ENCODE peak calls at places on chromosome 6, in nine cellular contexts. G, L, K, M, C, T, Z, N and P are unnamed samples.

GRCh38 chr6:38012573-38012972 is 193.0 kb downstream of the ZFAND3 start:
- DNase-seq in L (no peak), M (no peak), N (no peak), K (no peak), T (peak; percentile 43), Z (no peak), C (no peak), G (peak; percentile 15), P (peak; percentile 36)

GRCh38 chr6:163992701-163993100 is 578.2 kb downstream of the QKI start:
- DNase-seq in N (no peak), G (no peak), Z (no peak), M (no peak), T (no peak), K (no peak), L (no peak), C (no peak), P (no peak)

GRCh38 chr6:57262491-57262890 is 40.4 kb upstream of the RAB23 start:
- DNase-seq in G (no peak), Z (peak; percentile 35), N (no peak), C (no peak), T (peak; percentile 93), L (peak; percentile 54), M (no peak), K (peak; percentile 77), P (peak; percentile 34)

GRCh38 chr6:98525860-98526259 is 308.5 kb upstream of the POU3F2 start:
- DNase-seq in N (no peak), G (no peak), L (no peak), Z (no peak), K (no peak), M (no peak), C (no peak), T (no peak), P (no peak)

GRCh38 chr6:14664112-14664592 is 546.6 kb downstream of the CD83 start:
- DNase-seq in M (no peak), Z (no peak), L (no peak), T (no peak), K (no peak), C (no peak), G (no peak), N (peak; percentile 4), P (no peak)

GRCh38 chr6:158332237-158332636 is 20.0 kb downstream of the TULP4 start:
- DNase-seq in G (no peak), N (no peak), K (no peak), L (no peak), M (no peak), Z (no peak), T (no peak), C (no peak), P (no peak)

GRCh38 chr6:35311390-35312075 is 13.9 kb downstream of the DEF6 start:
- DNase-seq in N (no peak), C (no peak), K (no peak), G (no peak), M (no peak), Z (no peak), T (no peak), L (no peak), P (no peak)

GRCh38 chr6:117226778-117227177 is 38.6 kb upstream of the VGLL2 start:
- DNase-seq in L (no peak), K (no peak), M (no peak), Z (no peak), G (no peak), C (no peak), N (no peak), T (no peak), P (no peak)

GRCh38 chr6:106069478-106069877 is 16.7 kb upstream of the PRDM1 start:
- DNase-seq in N (no peak), G (no peak), T (no peak), K (peak; percentile 51), Z (peak; percentile 61), M (peak; percentile 82), L (peak; percentile 61), C (peak; percentile 91), P (peak; percentile 39)

GRCh38 chr6:33080127-33081089 is 4.6 kb downstream of the HLA-DPB1 start:
- DNase-seq in C (no peak), M (no peak), N (no peak), K (peak; percentile 70), T (peak; percentile 92), L (peak; percentile 38), Z (peak; percentile 68), G (peak; percentile 55), P (peak; percentile 43)

GRCh38 chr6:93916716-93917115 is 497.4 kb upstream of the EPHA7 start:
- DNase-seq in K (no peak), N (no peak), C (no peak), T (no peak), G (no peak), Z (no peak), M (no peak), L (no peak), P (no peak)

GRCh38 chr6:31727717-31728671 is 1.1 kb downstream of the DDAH2 start:
- DNase-seq in C (no peak), Z (no peak), L (no peak), K (no peak), T (peak; percentile 71), G (no peak), M (no peak), N (no peak), P (no peak)

GRCh38 chr6:137001287-137001976 is 43.3 kb downstream of the IL20RA start:
- DNase-seq in G (no peak), M (peak; percentile 78), K (no peak), N (no peak), C (no peak), Z (no peak), T (no peak), L (no peak), P (no peak)

GRCh38 chr6:137846772-137847313 is 20.2 kb upstream of the TNFAIP3 start:
- DNase-seq in N (no peak), T (peak; percentile 80), M (no peak), K (no peak), G (no peak), C (no peak), Z (peak; percentile 72), L (peak; percentile 47), P (no peak)

GRCh38 chr6:123965894-123966293 is 162.2 kb downstream of the NKAIN2 start:
- DNase-seq in K (no peak), L (peak; percentile 29), M (peak; percentile 64), G (peak; percentile 53), T (no peak), Z (no peak), N (no peak), C (peak; percentile 47), P (no peak)